ENCODE peak calls at places on chromosomes 3 and 15, in eight cellular contexts. W, M, R, O, D, N, A and F are unnamed samples. For H3K4me1 and H3K27me3, the result is how much of the 10 kb centered on the place peaks cover.

GRCh38 chr3:151804267-151804666 is 9.6 kb upstream of the AADAC start:
- DNase-seq in W (no peak), M (no peak), R (no peak), O (no peak), D (no peak), N (no peak), A (no peak), F (no peak)

GRCh38 chr3:121735047-121735696 is 14.4 kb downstream of the GOLGB1 start:
- DNase-seq in W (no peak), M (no peak), R (peak), O (no peak), D (no peak), N (peak), A (no peak), F (no peak)

GRCh38 chr3:179898024-179898423 is 138.7 kb downstream of the PEX5L start:
- DNase-seq in W (peak), M (no peak), R (peak), O (peak), D (no peak), N (peak), A (no peak), F (no peak)

GRCh38 chr3:157793745-157794144 is 290.5 kb upstream of the VEPH1 start:
- DNase-seq in W (no peak), M (no peak), R (no peak), O (no peak), D (no peak), N (no peak), A (no peak), F (peak)

GRCh38 chr3:39783730-39784129 is 25.7 kb upstream of the MYRIP start:
- DNase-seq in W (no peak), M (no peak), R (no peak), O (no peak), D (no peak), N (no peak), A (no peak), F (no peak)

GRCh38 chr3:40310690-40311089 is 1.2 kb downstream of the EIF1B start:
- DNase-seq in W (no peak), M (no peak), R (peak), O (no peak), D (no peak), N (peak), A (no peak), F (no peak)

GRCh38 chr15:57038496-57038895 is 120.1 kb downstream of the TCF12 start:
- DNase-seq in W (no peak), M (no peak), R (no peak), O (no peak), D (no peak), N (no peak), A (no peak), F (no peak)

GRCh38 chr3:106249159-106249558 is 380.3 kb upstream of the CBLB start:
- DNase-seq in W (no peak), M (no peak), R (peak), O (no peak), D (no peak), N (peak), A (no peak), F (no peak)

GRCh38 chr3:133799794-133800585 is 5.6 kb upstream of the SRPRB start:
- DNase-seq in W (no peak), M (no peak), R (peak), O (no peak), D (peak), N (no peak), A (no peak), F (no peak)

GRCh38 chr3:126476976-126477330 is 1.3 kb upstream of the ZXDC start:
- DNase-seq in W (peak), M (no peak), R (no peak), O (no peak), D (peak), N (no peak), A (no peak), F (no peak)

DNA sequence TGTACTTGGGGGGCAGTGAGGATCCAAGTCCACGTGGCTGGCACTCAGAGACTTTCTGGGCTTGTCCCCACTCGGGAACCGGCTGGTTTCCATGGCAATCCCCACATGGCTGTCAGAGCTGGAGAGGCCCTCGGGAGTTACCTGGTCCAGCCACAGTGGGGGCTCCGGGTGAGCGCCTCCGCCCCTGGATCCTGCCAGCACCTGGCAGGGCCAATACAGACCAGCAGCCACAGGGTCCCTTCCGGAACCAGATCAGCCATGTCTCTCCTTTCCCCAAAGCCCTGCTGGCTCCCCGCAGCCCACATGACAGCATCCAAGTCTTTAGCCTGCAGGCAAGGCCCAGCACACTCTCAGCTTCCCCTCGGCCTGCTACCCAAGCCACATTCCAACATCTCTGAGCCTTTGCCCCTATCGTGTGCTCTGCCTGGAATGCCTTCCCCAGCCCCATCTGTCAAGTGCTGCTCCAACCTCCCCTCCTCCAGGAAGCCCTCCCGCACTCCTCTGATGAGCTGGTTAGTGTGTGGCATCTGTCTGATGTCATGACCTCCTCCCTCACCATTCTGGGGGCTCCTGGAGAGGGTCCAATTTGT is 8.6 kb downstream of the PLXND1 start:
- DNase-seq in W (no peak), M (no peak), R (peak), O (no peak), D (peak), N (peak), A (no peak), F (no peak)
- H3K4me1 ChIP-seq in W (under half), M (half or more), R (half or more), O (under half), D (half or more), N (half or more), A (half or more), F (half or more)

GRCh38 chr3:153595186-153595815 is 433.3 kb downstream of the RAP2B start:
- DNase-seq in W (peak), M (no peak), R (peak), O (no peak), D (no peak), N (peak), A (no peak), F (no peak)
- TF ChIP-seq CTCF in W (peak), M (peak), R (peak), O (peak), D (peak), N (peak), A (peak), F (peak)

GRCh38 chr3:168422843-168423242 is 327.1 kb upstream of the GOLIM4 start:
- DNase-seq in W (no peak), M (no peak), R (no peak), O (no peak), D (no peak), N (no peak), A (no peak), F (no peak)

GRCh38 chr3:168417016-168417415 is 321.3 kb upstream of the GOLIM4 start:
- DNase-seq in W (no peak), M (no peak), R (no peak), O (peak), D (no peak), N (no peak), A (no peak), F (no peak)

GRCh38 chr3:168416446-168416845 is 320.7 kb upstream of the GOLIM4 start:
- DNase-seq in W (no peak), M (no peak), R (no peak), O (no peak), D (no peak), N (no peak), A (no peak), F (no peak)

GRCh38 chr3:168414149-168414548 is 318.4 kb upstream of the GOLIM4 start:
- DNase-seq in W (no peak), M (no peak), R (no peak), O (no peak), D (no peak), N (no peak), A (no peak), F (no peak)

GRCh38 chr3:168419091-168419490 is 323.4 kb upstream of the GOLIM4 start:
- DNase-seq in W (no peak), M (no peak), R (no peak), O (no peak), D (no peak), N (no peak), A (no peak), F (no peak)
- H3K27me3 ChIP-seq in W (under half), M (under half), R (under half), O (under half), D (under half), N (under half), A (under half), F (under half)

GRCh38 chr15:73936181-73936580 is 9.9 kb downstream of the LOXL1 start:
- DNase-seq in W (no peak), M (no peak), R (peak), O (peak), D (peak), N (peak), A (peak), F (no peak)

GRCh38 chr15:73936588-73937312 is 10.5 kb downstream of the LOXL1 start:
- DNase-seq in W (no peak), M (no peak), R (no peak), O (no peak), D (peak), N (no peak), A (peak), F (no peak)

GRCh38 chr15:73935547-73935946 is 9.3 kb downstream of the LOXL1 start:
- DNase-seq in W (no peak), M (no peak), R (peak), O (no peak), D (peak), N (no peak), A (peak), F (no peak)

GRCh38 chr15:73932381-73933191 is 6.3 kb downstream of the LOXL1 start:
- DNase-seq in W (no peak), M (no peak), R (no peak), O (no peak), D (peak), N (no peak), A (peak), F (no peak)

GRCh38 chr15:73934281-73934680 is 8.0 kb downstream of the LOXL1 start:
- DNase-seq in W (no peak), M (no peak), R (no peak), O (peak), D (peak), N (no peak), A (peak), F (no peak)
- H3K4me1 ChIP-seq in W (under half), M (half or more), R (half or more), O (half or more), D (half or more), N (under half), A (under half), F (under half)

DNA sequence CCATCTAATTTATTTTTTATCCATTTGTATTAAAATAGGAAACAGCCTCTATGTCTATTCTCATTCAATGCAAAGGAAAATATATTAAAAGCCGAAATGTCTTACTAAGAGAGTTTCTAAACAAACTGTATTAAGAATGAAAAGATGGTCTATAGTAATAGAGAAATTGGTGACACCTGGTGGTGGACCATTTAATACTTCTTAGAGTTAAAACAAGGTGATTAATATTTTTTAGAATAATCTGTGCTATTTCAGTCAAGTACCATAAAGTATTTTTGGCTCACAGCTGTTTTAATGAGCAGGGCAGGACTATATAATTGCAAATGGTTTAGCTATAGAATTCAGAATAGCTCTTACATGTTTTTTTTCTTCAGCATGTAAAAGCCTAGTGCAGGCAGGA is 55.7 kb downstream of the SYNPR start:
- DNase-seq in W (peak), M (no peak), R (peak), O (no peak), D (no peak), N (peak), A (no peak), F (no peak)
- TF ChIP-seq CTCF in W (peak), M (peak), R (peak), O (peak), D (peak), N (no peak), A (no peak), F (no peak)

GRCh38 chr15:69820819-69821218 is 276.9 kb downstream of the TLE3 start:
- DNase-seq in W (no peak), M (no peak), R (peak), O (no peak), D (no peak), N (no peak), A (no peak), F (no peak)
- H3K27me3 ChIP-seq in W (under half), M (under half), R (under half), O (under half), D (under half), N (under half), A (under half), F (under half)

GRCh38 chr3:71579934-71580318 is 3.6 kb downstream of the FOXP1 start:
- DNase-seq in W (peak), M (no peak), R (peak), O (peak), D (no peak), N (no peak), A (no peak), F (peak)

GRCh38 chr3:71575433-71575832 is 8.1 kb downstream of the FOXP1 start:
- DNase-seq in W (no peak), M (no peak), R (no peak), O (no peak), D (no peak), N (no peak), A (no peak), F (no peak)

GRCh38 chr3:71579301-71579933 is 4.1 kb downstream of the FOXP1 start:
- DNase-seq in W (peak), M (no peak), R (no peak), O (no peak), D (no peak), N (no peak), A (no peak), F (no peak)

GRCh38 chr3:71578045-71578730 is 5.3 kb downstream of the FOXP1 start:
- DNase-seq in W (no peak), M (no peak), R (peak), O (no peak), D (no peak), N (no peak), A (no peak), F (no peak)

GRCh38 chr3:71576966-71577459 is 6.5 kb downstream of the FOXP1 start:
- DNase-seq in W (no peak), M (no peak), R (no peak), O (no peak), D (no peak), N (no peak), A (no peak), F (no peak)
- H3K4me1 ChIP-seq in W (under half), M (under half), R (under half), O (under half), D (under half), N (under half), A (under half), F (under half)

GRCh38 chr3:158911586-158911985 is 109.7 kb downstream of the MFSD1 start:
- DNase-seq in W (no peak), M (no peak), R (no peak), O (no peak), D (no peak), N (no peak), A (no peak), F (no peak)

GRCh38 chr3:158912621-158913020 is 110.8 kb downstream of the MFSD1 start:
- DNase-seq in W (no peak), M (no peak), R (no peak), O (no peak), D (no peak), N (no peak), A (no peak), F (no peak)

GRCh38 chr3:158909870-158910269 is 108.0 kb downstream of the MFSD1 start:
- DNase-seq in W (no peak), M (no peak), R (no peak), O (no peak), D (no peak), N (no peak), A (no peak), F (peak)

GRCh38 chr3:158908187-158908762 is 106.4 kb downstream of the MFSD1 start:
- DNase-seq in W (no peak), M (no peak), R (no peak), O (no peak), D (no peak), N (no peak), A (no peak), F (no peak)

GRCh38 chr3:158912188-158912587 is 110.3 kb downstream of the MFSD1 start:
- DNase-seq in W (no peak), M (no peak), R (no peak), O (no peak), D (no peak), N (no peak), A (no peak), F (no peak)
- TF ChIP-seq CTCF in W (no peak), M (no peak), R (no peak), O (peak), D (no peak), N (no peak), A (no peak), F (no peak)

DNA sequence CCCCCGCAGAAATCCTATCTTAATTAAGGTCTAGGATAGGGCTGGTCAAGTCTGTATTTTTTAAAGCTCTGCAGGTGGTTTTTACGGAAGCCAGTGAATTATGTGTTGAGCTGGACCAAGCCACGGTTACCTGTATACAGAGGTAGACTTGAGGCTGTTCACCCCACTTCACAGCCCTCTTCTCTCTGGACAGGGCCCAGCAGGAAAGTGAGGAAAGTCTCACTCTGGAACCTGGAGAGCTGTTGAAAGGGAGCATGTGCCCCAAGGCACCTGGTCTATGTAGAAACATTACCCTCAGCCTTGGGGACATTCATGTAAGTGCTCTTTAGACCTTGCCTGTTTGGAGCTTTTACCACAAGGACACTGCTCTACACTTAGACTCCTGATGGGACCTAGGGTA is 6.9 kb downstream of the SEMA5B start:
- DNase-seq in W (no peak), M (no peak), R (no peak), O (no peak), D (no peak), N (no peak), A (peak), F (no peak)
- H3K27me3 ChIP-seq in W (under half), M (under half), R (half or more), O (half or more), D (under half), N (under half), A (under half), F (under half)